ENCODE peak calls at places on chromosomes 5 and 9, in six cellular contexts. X is fibroblast of pulmonary artery, Z is AG10803, F is mammary epithelial cell, U is fibroblast of lung, H is IMR-90. K is an unnamed sample.

GRCh38 chr5:82358454-82358853 is 80.3 kb upstream of the RPS23 start:
- DNase-seq in X (peak; percentile 71), Z (peak; percentile 94), F (peak; percentile 83), U (peak; percentile 94), H (peak; percentile 84), K (peak; percentile 36)

GRCh38 chr9:16100596-16101091 is 547.8 kb downstream of the CCDC171 start:
- DNase-seq in X (peak; percentile 87), Z (no peak), F (no peak), U (peak; percentile 40), H (peak; percentile 71), K (no peak)

GRCh38 chr5:66551338-66551737 is 44.9 kb upstream of the MAST4 start:
- DNase-seq in X (no peak), Z (no peak), F (no peak), U (no peak), H (no peak), K (no peak)

GRCh38 chr5:39177629-39177959 is 41.8 kb downstream of the FYB1 start:
- DNase-seq in X (no peak), Z (no peak), F (no peak), U (no peak), H (no peak), K (no peak)

GRCh38 chr9:83432104-83432627 is 106.0 kb downstream of the FRMD3 start:
- DNase-seq in X (peak; percentile 38), Z (peak; percentile 87), F (no peak), U (peak; percentile 67), H (no peak), K (no peak)

GRCh38 chr5:68460147-68460760 is 244.7 kb downstream of the PIK3R1 start:
- DNase-seq in X (peak; percentile 82), Z (peak; percentile 71), F (peak; percentile 40), U (peak; percentile 59), H (peak; percentile 70), K (peak; percentile 74)

GRCh38 chr9:93267091-93267541 is 83.2 kb downstream of the WNK2 start:
- DNase-seq in X (no peak), Z (no peak), F (no peak), U (no peak), H (no peak), K (no peak)

GRCh38 chr5:176877793-176878331 is 21.3 kb downstream of the HK3 start:
- DNase-seq in X (no peak), Z (no peak), F (no peak), U (no peak), H (no peak), K (no peak)

GRCh38 chr5:147743686-147744332 is 38.7 kb downstream of the JAKMIP2 start:
- DNase-seq in X (no peak), Z (no peak), F (no peak), U (peak; percentile 30), H (no peak), K (no peak)

GRCh38 chr9:72382405-72382804 is 17.4 kb upstream of the ZFAND5 start:
- DNase-seq in X (peak; percentile 73), Z (no peak), F (no peak), U (peak; percentile 67), H (peak; percentile 65), K (no peak)

GRCh38 chr5:79030663-79031480 is 38.6 kb downstream of the DMGDH start:
- DNase-seq in X (no peak), Z (no peak), F (no peak), U (no peak), H (no peak), K (no peak)

DNA sequence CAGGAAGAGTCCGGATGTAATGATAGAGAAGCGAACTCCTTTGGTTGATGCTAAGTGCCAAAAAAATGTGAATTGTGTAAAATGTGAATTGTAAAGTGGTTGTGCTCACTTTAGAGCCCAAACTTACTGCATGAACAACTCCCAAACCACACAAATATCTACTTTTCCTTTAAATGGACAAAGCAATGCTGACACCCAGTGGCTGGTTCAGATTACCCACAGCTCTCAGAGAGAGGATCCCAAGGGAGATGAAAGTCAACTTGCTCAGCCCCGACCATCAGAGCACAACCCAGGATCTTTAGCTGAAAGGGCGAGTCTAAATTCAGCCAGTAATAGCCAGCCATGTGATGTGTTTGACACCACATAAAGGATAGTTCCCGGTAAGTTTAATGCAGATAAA is 133.7 kb downstream of the NMUR2 start:
- DNase-seq in X (peak; percentile 1), Z (no peak), F (peak; percentile 28), U (no peak), H (no peak), K (peak; percentile 26)
- TF ChIP-seq CTCF in X (no peak), Z (no peak), F (peak; percentile 46), U (no peak), H (peak; percentile 7), K (peak; percentile 43)

GRCh38 chr5:132258102-132259060 is 885 bp downstream of the PDLIM4 start:
- DNase-seq in X (peak; percentile 41), Z (peak; percentile 51), F (peak; percentile 66), U (peak; percentile 68), H (peak; percentile 61), K (peak; percentile 52)

GRCh38 chr5:132256783-132257130 is 739 bp upstream of the PDLIM4 start:
- DNase-seq in X (no peak), Z (no peak), F (no peak), U (no peak), H (no peak), K (no peak)

GRCh38 chr5:132259061-132259851 is 1.8 kb downstream of the PDLIM4 start:
- DNase-seq in X (peak; percentile 92), Z (peak; percentile 93), F (peak; percentile 86), U (peak; percentile 94), H (peak; percentile 95), K (peak; percentile 76)

GRCh38 chr5:132256086-132256782 is 1.3 kb upstream of the PDLIM4 start:
- DNase-seq in X (no peak), Z (no peak), F (no peak), U (no peak), H (no peak), K (no peak)

DNA sequence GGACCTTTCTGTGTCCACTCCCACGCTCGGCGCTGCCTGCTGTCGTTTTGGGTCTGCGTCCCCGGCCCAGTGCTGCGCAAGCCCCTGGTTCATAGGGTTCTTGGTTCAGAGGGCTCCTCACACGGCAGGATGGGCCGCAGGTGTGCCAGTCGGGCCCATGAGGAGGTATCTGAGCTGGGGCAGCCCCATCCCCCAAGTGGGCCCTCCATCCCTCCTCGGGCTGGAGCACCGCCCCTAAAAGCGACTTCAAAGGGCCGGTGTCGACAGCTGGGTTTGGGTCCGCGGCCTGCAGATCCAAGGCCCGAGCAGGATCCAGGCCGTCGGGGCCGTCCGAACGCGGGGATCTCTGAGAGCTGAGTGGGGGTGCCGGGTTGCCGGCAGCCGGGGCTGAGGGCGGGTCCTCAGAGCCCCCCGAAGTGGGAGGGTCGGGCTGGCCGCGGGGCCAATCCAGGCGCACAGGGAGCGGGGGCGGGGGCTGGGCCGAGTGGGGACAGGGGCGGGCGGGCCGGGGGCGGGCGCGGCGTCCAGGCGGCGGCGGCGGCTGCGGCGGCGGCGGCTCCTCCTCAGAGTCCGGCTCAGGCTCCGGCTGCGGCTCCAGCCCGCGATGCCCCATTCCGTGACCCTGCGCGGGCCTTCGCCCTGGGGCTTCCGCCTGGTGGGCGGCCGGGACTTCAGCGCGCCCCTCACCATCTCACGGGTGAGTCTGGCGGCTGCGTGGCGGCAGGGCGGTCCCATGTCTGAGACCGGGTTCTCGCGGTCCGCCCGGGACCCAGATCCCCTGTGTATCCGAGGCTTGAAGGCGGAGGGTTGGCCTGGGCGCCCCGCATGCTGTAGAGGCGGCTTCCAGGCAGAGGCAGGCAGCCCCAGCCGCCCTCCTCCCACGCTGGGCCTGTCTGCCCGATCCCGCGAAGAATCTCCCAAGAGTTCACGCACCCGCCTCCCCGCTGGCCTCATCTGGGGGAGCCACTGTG is at the start of gene PDLIM4:
- DNase-seq in X (peak; percentile 23), Z (no peak), F (peak; percentile 30), U (peak; percentile 56), H (no peak), K (no peak)
- H3K4me3 ChIP-seq in X (peak within 1 kb of the TSS; percentile 70), Z (peak within 1 kb of the TSS; percentile 78), F (peak within 1 kb of the TSS; percentile 81), U (peak within 1 kb of the TSS; percentile 62), H (peak within 1 kb of the TSS; percentile 92), K (peak within 1 kb of the TSS; percentile 70)

GRCh38 chr5:142585451-142585850 is 100.4 kb downstream of the FGF1 start:
- DNase-seq in X (no peak), Z (no peak), F (no peak), U (no peak), H (no peak), K (no peak)

GRCh38 chr5:142586552-142586951 is 99.3 kb downstream of the FGF1 start:
- DNase-seq in X (no peak), Z (no peak), F (no peak), U (no peak), H (no peak), K (no peak)

GRCh38 chr5:142584843-142585242 is 101.0 kb downstream of the FGF1 start:
- DNase-seq in X (no peak), Z (peak; percentile 75), F (no peak), U (peak; percentile 52), H (no peak), K (no peak)

GRCh38 chr5:142590451-142591240 is 95.2 kb downstream of the FGF1 start:
- DNase-seq in X (no peak), Z (peak; percentile 32), F (no peak), U (peak; percentile 3), H (no peak), K (no peak)

GRCh38 chr5:142587354-142587965 is 98.4 kb downstream of the FGF1 start:
- DNase-seq in X (peak; percentile 57), Z (peak; percentile 37), F (peak; percentile 23), U (peak; percentile 28), H (peak; percentile 59), K (peak; percentile 49)
- TF ChIP-seq CTCF in X (peak; percentile 68), Z (peak; percentile 63), F (peak; percentile 65), U (peak; percentile 68), H (peak; percentile 57), K (peak; percentile 63)

GRCh38 chr5:122311400-122311887 is 593 bp upstream of the SNCAIP start:
- DNase-seq in X (no peak), Z (no peak), F (no peak), U (peak; percentile 47), H (no peak), K (no peak)

GRCh38 chr5:122313941-122314340 is 1.9 kb downstream of the SNCAIP start:
- DNase-seq in X (no peak), Z (no peak), F (no peak), U (no peak), H (no peak), K (no peak)

GRCh38 chr5:122313001-122313402 is 965 bp downstream of the SNCAIP start:
- DNase-seq in X (peak; percentile 56), Z (peak; percentile 47), F (no peak), U (peak; percentile 48), H (peak; percentile 54), K (peak; percentile 39)

GRCh38 chr5:122311888-122312669 is at the start of gene SNCAIP:
- DNase-seq in X (peak; percentile 36), Z (peak; percentile 41), F (peak; percentile 21), U (peak; percentile 63), H (peak; percentile 64), K (no peak)

DNA sequence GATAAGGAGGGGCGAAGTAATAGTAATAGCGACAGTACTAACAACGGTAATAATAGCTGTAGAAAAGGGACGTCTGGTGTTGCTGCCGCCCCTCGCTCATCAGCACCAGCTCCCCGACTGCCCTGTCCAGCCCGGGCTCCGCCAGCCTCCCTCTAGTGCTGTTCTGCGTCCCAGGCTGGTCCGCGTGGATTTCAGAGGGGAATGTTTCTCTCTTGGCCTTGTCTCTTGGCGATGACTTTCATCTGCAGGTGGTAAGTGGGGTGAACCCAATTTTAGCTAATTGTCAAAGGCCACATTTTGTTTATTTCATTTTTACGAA is 592 bp downstream of the SNCAIP start:
- DNase-seq in X (peak; percentile 23), Z (no peak), F (peak; percentile 2), U (peak; percentile 51), H (peak; percentile 40), K (no peak)
- H3K4me3 ChIP-seq in X (peak overlapping the region; percentile 62), Z (peak overlapping the region; percentile 67), F (peak overlapping the region; percentile 46), U (peak overlapping the region; percentile 63), H (peak overlapping the region; percentile 54), K (peak overlapping the region; percentile 37)

GRCh38 chr9:89234636-89235035 is 56.0 kb upstream of the SHC3 start:
- DNase-seq in X (peak; percentile 14), Z (no peak), F (peak; percentile 10), U (peak; percentile 51), H (peak; percentile 13), K (no peak)
- TF ChIP-seq CTCF in X (no peak), Z (no peak), F (no peak), U (peak; percentile 33), H (peak; percentile 15), K (no peak)